ENCODE peak calls at places on chromosomes 4 and X, in six cellular contexts. One of them, this sample, is unnamed.

GRCh38 chrX:30635630-30636029 is 17.6 kb upstream of the GK start:
- DNase-seq in RPMI8226: peak
- DNase-seq in RPMI7951: peak
- DNase-seq in iris pigment epithelial cell: no peak
- DNase-seq in CD8-positive, alpha-beta memory T cell: no peak
- DNase-seq in stimulated activated CD8-positive, alpha-beta memory T cell treated with anti-CD3 and anti-CD28 coated beads, Interleukin-7, amount 100 ng/mL, for 24 hours: no peak
- DNase-seq in this sample: no peak

GRCh38 chrX:43813898-43814297 is 68.4 kb downstream of the MAOB start:
- DNase-seq in RPMI7951: peak
- DNase-seq in stimulated activated CD8-positive, alpha-beta memory T cell treated with anti-CD3 and anti-CD28 coated beads, Interleukin-7, amount 100 ng/mL, for 24 hours: no peak
- DNase-seq in RPMI8226: no peak
- DNase-seq in iris pigment epithelial cell: peak
- DNase-seq in CD8-positive, alpha-beta memory T cell: no peak
- DNase-seq in this sample: peak

GRCh38 chr4:95219109-95219508 is 329.7 kb downstream of the UNC5C start:
- DNase-seq in CD8-positive, alpha-beta memory T cell: no peak
- DNase-seq in stimulated activated CD8-positive, alpha-beta memory T cell treated with anti-CD3 and anti-CD28 coated beads, Interleukin-7, amount 100 ng/mL, for 24 hours: no peak
- DNase-seq in RPMI7951: no peak
- DNase-seq in iris pigment epithelial cell: peak
- DNase-seq in RPMI8226: no peak
- DNase-seq in this sample: no peak

GRCh38 chr4:48079972-48080391 is 54.1 kb downstream of the TXK start:
- DNase-seq in stimulated activated CD8-positive, alpha-beta memory T cell treated with anti-CD3 and anti-CD28 coated beads, Interleukin-7, amount 100 ng/mL, for 24 hours: no peak
- DNase-seq in iris pigment epithelial cell: peak
- DNase-seq in CD8-positive, alpha-beta memory T cell: no peak
- DNase-seq in RPMI8226: no peak
- DNase-seq in RPMI7951: peak
- DNase-seq in this sample: peak

GRCh38 chrX:27186671-27187070 is 276.5 kb downstream of the PPP4R3C start:
- DNase-seq in RPMI7951: peak
- DNase-seq in CD8-positive, alpha-beta memory T cell: no peak
- DNase-seq in stimulated activated CD8-positive, alpha-beta memory T cell treated with anti-CD3 and anti-CD28 coated beads, Interleukin-7, amount 100 ng/mL, for 24 hours: no peak
- DNase-seq in RPMI8226: peak
- DNase-seq in iris pigment epithelial cell: peak
- DNase-seq in this sample: peak

GRCh38 chr4:144562019-144562740 is 83.8 kb upstream of the HHIP start:
- DNase-seq in RPMI8226: no peak
- DNase-seq in CD8-positive, alpha-beta memory T cell: no peak
- DNase-seq in iris pigment epithelial cell: no peak
- DNase-seq in RPMI7951: no peak
- DNase-seq in stimulated activated CD8-positive, alpha-beta memory T cell treated with anti-CD3 and anti-CD28 coated beads, Interleukin-7, amount 100 ng/mL, for 24 hours: no peak
- DNase-seq in this sample: no peak

GRCh38 chrX:74419861-74420193 is 1.5 kb upstream of the SLC16A2 start:
- DNase-seq in stimulated activated CD8-positive, alpha-beta memory T cell treated with anti-CD3 and anti-CD28 coated beads, Interleukin-7, amount 100 ng/mL, for 24 hours: no peak
- DNase-seq in RPMI8226: no peak
- DNase-seq in RPMI7951: no peak
- DNase-seq in CD8-positive, alpha-beta memory T cell: no peak
- DNase-seq in iris pigment epithelial cell: no peak
- DNase-seq in this sample: peak

GRCh38 chr4:173590697-173591096 is 60.7 kb upstream of the HAND2 start:
- DNase-seq in RPMI7951: no peak
- DNase-seq in stimulated activated CD8-positive, alpha-beta memory T cell treated with anti-CD3 and anti-CD28 coated beads, Interleukin-7, amount 100 ng/mL, for 24 hours: no peak
- DNase-seq in RPMI8226: no peak
- DNase-seq in CD8-positive, alpha-beta memory T cell: no peak
- DNase-seq in iris pigment epithelial cell: no peak
- DNase-seq in this sample: no peak

GRCh38 chr4:183635737-183636136 is 23.2 kb downstream of the RWDD4 start:
- DNase-seq in iris pigment epithelial cell: no peak
- DNase-seq in CD8-positive, alpha-beta memory T cell: no peak
- DNase-seq in stimulated activated CD8-positive, alpha-beta memory T cell treated with anti-CD3 and anti-CD28 coated beads, Interleukin-7, amount 100 ng/mL, for 24 hours: no peak
- DNase-seq in RPMI8226: no peak
- DNase-seq in RPMI7951: no peak
- DNase-seq in this sample: no peak

GRCh38 chr4:119118397-119118796 is 17.2 kb upstream of the MYOZ2 start:
- DNase-seq in RPMI8226: no peak
- DNase-seq in stimulated activated CD8-positive, alpha-beta memory T cell treated with anti-CD3 and anti-CD28 coated beads, Interleukin-7, amount 100 ng/mL, for 24 hours: no peak
- DNase-seq in iris pigment epithelial cell: peak
- DNase-seq in RPMI7951: peak
- DNase-seq in CD8-positive, alpha-beta memory T cell: no peak
- DNase-seq in this sample: no peak

GRCh38 chr4:80215449-80216052 is 18.2 kb downstream of the PRDM8 start:
- DNase-seq in RPMI8226: no peak
- DNase-seq in iris pigment epithelial cell: no peak
- DNase-seq in CD8-positive, alpha-beta memory T cell: no peak
- DNase-seq in stimulated activated CD8-positive, alpha-beta memory T cell treated with anti-CD3 and anti-CD28 coated beads, Interleukin-7, amount 100 ng/mL, for 24 hours: no peak
- DNase-seq in RPMI7951: peak
- DNase-seq in this sample: peak

GRCh38 chrX:47097018-47097417 is 18.8 kb downstream of the RGN start:
- DNase-seq in RPMI7951: no peak
- DNase-seq in iris pigment epithelial cell: no peak
- DNase-seq in CD8-positive, alpha-beta memory T cell: no peak
- DNase-seq in RPMI8226: no peak
- DNase-seq in stimulated activated CD8-positive, alpha-beta memory T cell treated with anti-CD3 and anti-CD28 coated beads, Interleukin-7, amount 100 ng/mL, for 24 hours: no peak
- DNase-seq in this sample: no peak

GRCh38 chrX:23803931-23804381 is 21.0 kb downstream of the SAT1 start:
- DNase-seq in RPMI7951: peak
- DNase-seq in iris pigment epithelial cell: peak
- DNase-seq in CD8-positive, alpha-beta memory T cell: no peak
- DNase-seq in stimulated activated CD8-positive, alpha-beta memory T cell treated with anti-CD3 and anti-CD28 coated beads, Interleukin-7, amount 100 ng/mL, for 24 hours: no peak
- DNase-seq in RPMI8226: no peak
- DNase-seq in this sample: peak

GRCh38 chr4:61511716-61512488 is 311.8 kb downstream of the ADGRL3 start:
- DNase-seq in iris pigment epithelial cell: peak
- DNase-seq in CD8-positive, alpha-beta memory T cell: no peak
- DNase-seq in RPMI7951: no peak
- DNase-seq in RPMI8226: no peak
- DNase-seq in stimulated activated CD8-positive, alpha-beta memory T cell treated with anti-CD3 and anti-CD28 coated beads, Interleukin-7, amount 100 ng/mL, for 24 hours: no peak
- DNase-seq in this sample: peak

GRCh38 chr4:108868606-108869227 is 105.9 kb upstream of the ETNPPL start:
- DNase-seq in RPMI8226: no peak
- DNase-seq in CD8-positive, alpha-beta memory T cell: no peak
- DNase-seq in iris pigment epithelial cell: no peak
- DNase-seq in RPMI7951: no peak
- DNase-seq in stimulated activated CD8-positive, alpha-beta memory T cell treated with anti-CD3 and anti-CD28 coated beads, Interleukin-7, amount 100 ng/mL, for 24 hours: no peak
- DNase-seq in this sample: no peak

GRCh38 chr4:70239497-70239896 is 2.9 kb upstream of the CSN3 start:
- DNase-seq in iris pigment epithelial cell: no peak
- DNase-seq in RPMI7951: no peak
- DNase-seq in RPMI8226: no peak
- DNase-seq in stimulated activated CD8-positive, alpha-beta memory T cell treated with anti-CD3 and anti-CD28 coated beads, Interleukin-7, amount 100 ng/mL, for 24 hours: no peak
- DNase-seq in CD8-positive, alpha-beta memory T cell: no peak
- DNase-seq in this sample: no peak